ENCODE peak calls at places on chromosomes 4 and X, in six cellular contexts. A is BJ, G is COR-L47, V is Right ventricle myocardium superior, R is GM23338, I is AG20443. S is an unnamed sample.

GRCh38 chr4:138050601-138051000 is 191.5 kb downstream of the SLC7A11 start:
- DNase-seq in G (no peak), V (no peak), A (no peak), I (no peak), R (peak; percentile 51), S (no peak)

GRCh38 chr4:169582706-169583105 is 29.7 kb downstream of the NEK1 start:
- DNase-seq in R (peak; percentile 6), G (no peak), I (no peak), A (no peak), V (no peak), S (no peak)

GRCh38 chr4:81626851-81627250 is 155.1 kb upstream of the RASGEF1B start:
- DNase-seq in G (no peak), A (no peak), R (no peak), V (no peak), I (no peak), S (no peak)

GRCh38 chr4:72295966-72296557 is 264.3 kb downstream of the NPFFR2 start:
- DNase-seq in V (no peak), I (peak; percentile 57), G (peak; percentile 41), A (no peak), R (peak; percentile 80), S (no peak)

GRCh38 chr4:128810871-128811570 is 1.5 kb downstream of the JADE1 start:
- DNase-seq in R (peak; percentile 98), V (peak; percentile 89), I (peak; percentile 79), G (peak; percentile 88), A (peak; percentile 33), S (peak; percentile 87)

GRCh38 chrX:81996166-81996565 is 794.3 kb downstream of the SH3BGRL start:
- DNase-seq in I (no peak), G (no peak), R (no peak), A (no peak), V (no peak), S (no peak)

GRCh38 chrX:74923942-74924448 is 1.3 kb downstream of the NEXMIF start:
- DNase-seq in I (peak; percentile 3), A (no peak), R (peak; percentile 37), V (peak; percentile 34), G (peak; percentile 11), S (peak; percentile 62)

GRCh38 chr4:133150643-133151300 is 1.7 kb downstream of the PCDH10 start:
- DNase-seq in A (no peak), G (no peak), V (peak; percentile 39), R (peak; percentile 66), I (peak; percentile 5), S (peak; percentile 66)

GRCh38 chrX:13078739-13079444 is 34.5 kb upstream of the FAM9C start:
- DNase-seq in R (no peak), V (peak; percentile 45), A (peak; percentile 50), I (peak; percentile 56), G (no peak), S (peak; percentile 60)

GRCh38 chrX:129462707-129463106 is 60.6 kb downstream of the SMARCA1 start:
- DNase-seq in I (no peak), G (no peak), A (no peak), R (no peak), V (no peak), S (no peak)

GRCh38 chrX:119189586-119189985 is 46.5 kb upstream of the PGRMC1 start:
- DNase-seq in I (peak; percentile 59), A (no peak), G (no peak), R (no peak), V (peak; percentile 68), S (peak; percentile 68)

GRCh38 chrX:136168929-136169735 is 21.8 kb downstream of the FHL1 start:
- DNase-seq in I (peak; percentile 76), G (peak; percentile 7), R (peak; percentile 85), V (peak; percentile 51), A (peak; percentile 91), S (peak; percentile 65)

GRCh38 chr4:55736605-55737183 is 82.9 kb upstream of the EXOC1L start:
- DNase-seq in R (peak; percentile 37), A (no peak), G (no peak), V (no peak), I (no peak), S (no peak)

GRCh38 chr4:104128850-104129213 is 365.9 kb downstream of the CXXC4 start:
- DNase-seq in G (no peak), A (no peak), R (no peak), I (no peak), V (no peak), S (no peak)

GRCh38 chr4:8932884-8933283 is 61.2 kb upstream of the HMX1 start:
- DNase-seq in V (no peak), A (no peak), I (no peak), R (no peak), G (no peak), S (no peak)

GRCh38 chr4:172129593-172129992 is 316.4 kb downstream of the GALNTL6 start:
- DNase-seq in I (no peak), A (no peak), V (no peak), R (no peak), G (no peak), S (no peak)

GRCh38 chr4:160233141-160233540 is 1130.3 kb downstream of the RAPGEF2 start:
- DNase-seq in R (no peak), G (no peak), A (no peak), V (no peak), I (no peak), S (no peak)

GRCh38 chr4:94262163-94263016 is 54.7 kb downstream of the SMARCAD1 start:
- DNase-seq in G (no peak), R (no peak), V (no peak), A (no peak), I (no peak), S (no peak)

GRCh38 chrX:46376246-46376885 is 168.9 kb downstream of the ZNF674 start:
- DNase-seq in A (no peak), G (peak; percentile 22), I (peak; percentile 63), R (peak; percentile 69), V (no peak), S (no peak)

GRCh38 chr4:158071931-158072330 is 100.9 kb downstream of the GASK1B start:
- DNase-seq in R (no peak), G (no peak), V (no peak), I (no peak), A (no peak), S (no peak)

GRCh38 chrX:67563469-67564448 is 19.9 kb downstream of the AR start:
- DNase-seq in A (no peak), V (no peak), R (no peak), I (no peak), G (no peak), S (no peak)

GRCh38 chrX:148854351-148854750 is 353.9 kb downstream of the AFF2 start:
- DNase-seq in A (no peak), G (no peak), I (no peak), V (no peak), R (no peak), S (no peak)

S was measured in Right ventricle myocardium inferior.